ENCODE peak calls at places on chromosomes 11 and 22, in ten cellular contexts. P is IMR-90, Y is fibroblast of pulmonary artery, O is coronary artery, G is uterus, S is cardiac fibroblast, Q is tibial artery, I is choroid plexus epithelial cell, L is GM13977, A is HFFc6. M is an unnamed sample.

GRCh38 chr11:9150501-9150900 is 59.1 kb upstream of the SCUBE2 start:
- DNase-seq in P (peak), Y (peak), O (no peak), G (no peak), S (peak), Q (no peak), I (peak), L (no peak), A (peak), M (no peak)

GRCh38 chr22:29344137-29344536 is 28.6 kb upstream of the RASL10A start:
- DNase-seq in P (peak), Y (peak), O (no peak), G (peak), S (peak), Q (no peak), I (peak), L (no peak), A (peak), M (no peak)

GRCh38 chr22:22047266-22047665 is 64.7 kb upstream of the TOP3B start:
- DNase-seq in P (no peak), Y (no peak), O (no peak), G (no peak), S (no peak), Q (no peak), I (no peak), L (no peak), A (no peak), M (no peak)

GRCh38 chr22:25540128-25540790 is 24.2 kb upstream of the GRK3 start:
- DNase-seq in P (no peak), Y (no peak), O (no peak), G (peak), S (no peak), Q (no peak), I (no peak), L (no peak), A (no peak), M (no peak)

GRCh38 chr11:42013656-42014201 is 554.3 kb upstream of the LRRC4C start:
- DNase-seq in P (no peak), Y (no peak), O (no peak), G (no peak), S (no peak), Q (no peak), I (no peak), L (no peak), A (no peak), M (no peak)

GRCh38 chr11:71204294-71204693 is 48.1 kb downstream of the SHANK2 start:
- DNase-seq in P (no peak), Y (no peak), O (no peak), G (no peak), S (no peak), Q (no peak), I (no peak), L (no peak), A (no peak), M (no peak)

GRCh38 chr11:106425819-106426218 is 348.4 kb downstream of the AASDHPPT start:
- DNase-seq in P (no peak), Y (no peak), O (no peak), G (no peak), S (no peak), Q (no peak), I (no peak), L (no peak), A (no peak), M (no peak)

GRCh38 chr11:93330446-93330984 is at the start of gene DEUP1:
- DNase-seq in P (no peak), Y (no peak), O (no peak), G (peak), S (no peak), Q (peak), I (peak), L (peak), A (no peak), M (no peak)

GRCh38 chr11:31801298-31801702 is 9.8 kb downstream of the PAX6 start:
- DNase-seq in P (no peak), Y (no peak), O (no peak), G (no peak), S (no peak), Q (no peak), I (no peak), L (peak), A (no peak), M (no peak)

GRCh38 chr11:134863294-134863693 is 451.3 kb upstream of the B3GAT1 start:
- DNase-seq in P (no peak), Y (no peak), O (peak), G (no peak), S (no peak), Q (no peak), I (no peak), L (no peak), A (no peak), M (no peak)

GRCh38 chr11:36048496-36049247 is 104.8 kb downstream of the LDLRAD3 start:
- DNase-seq in P (peak), Y (no peak), O (no peak), G (no peak), S (peak), Q (no peak), I (peak), L (no peak), A (peak), M (no peak)

GRCh38 chr11:70590356-70590991 is 192.1 kb downstream of the CTTN start:
- DNase-seq in P (no peak), Y (no peak), O (no peak), G (no peak), S (no peak), Q (no peak), I (no peak), L (no peak), A (no peak), M (no peak)

GRCh38 chr11:116742104-116742503 is 30.7 kb downstream of the BUD13 start:
- DNase-seq in P (peak), Y (peak), O (no peak), G (no peak), S (peak), Q (no peak), I (peak), L (no peak), A (no peak), M (no peak)

GRCh38 chr22:49838771-49839717 is 11.4 kb upstream of the BRD1 start:
- DNase-seq in P (peak), Y (no peak), O (no peak), G (no peak), S (no peak), Q (no peak), I (peak), L (peak), A (no peak), M (no peak)

DNA sequence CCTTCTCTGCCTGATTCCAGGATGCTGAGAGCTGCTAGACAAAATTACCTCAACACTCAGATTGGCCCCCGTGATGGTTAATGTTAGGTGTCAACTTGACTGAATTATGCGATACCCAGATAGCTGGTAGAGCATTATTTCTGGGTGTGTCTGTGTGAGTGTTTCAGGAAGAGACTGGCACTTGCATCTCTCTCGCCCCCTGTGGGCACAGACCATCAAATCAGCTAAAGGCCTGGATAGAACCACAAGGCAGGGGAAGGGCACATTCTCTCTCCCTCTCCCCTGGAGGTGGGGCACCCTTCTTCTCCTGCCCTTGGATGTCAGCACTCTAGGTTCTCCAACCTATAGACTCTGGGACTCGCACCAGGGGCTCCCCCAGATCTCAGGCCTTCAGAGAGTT is 79.7 kb downstream of the KIRREL3 start:
- DNase-seq in P (no peak), Y (no peak), O (no peak), G (no peak), S (no peak), Q (no peak), I (no peak), L (no peak), A (no peak), M (no peak)
- TF ChIP-seq CTCF in P (no peak), Y (no peak), O (no peak), G (no peak), S (no peak), Q (no peak), I (no peak), L (no peak), A (peak), M (no peak)

DNA sequence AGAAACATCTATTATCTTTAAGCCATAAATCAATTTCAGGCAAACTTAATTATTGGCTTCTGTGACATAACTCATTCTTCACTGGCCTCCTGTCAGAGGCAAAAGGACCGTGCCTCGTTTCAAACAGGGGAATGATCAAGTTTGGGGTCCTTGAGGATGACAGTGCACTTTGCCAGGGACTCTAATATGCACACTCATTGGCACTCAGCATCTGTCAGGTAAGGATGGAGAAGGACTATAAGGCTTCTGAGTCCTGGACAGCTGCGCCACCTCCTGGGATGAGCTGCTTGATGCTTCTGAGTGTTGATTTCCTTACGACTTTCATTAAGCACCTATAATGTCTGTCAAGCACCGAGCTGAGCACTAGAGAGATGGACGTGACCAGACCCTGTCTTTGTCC is 20.2 kb downstream of the BPIFC start:
- DNase-seq in P (no peak), Y (peak), O (no peak), G (no peak), S (peak), Q (no peak), I (peak), L (peak), A (no peak), M (no peak)
- TF ChIP-seq CTCF in P (no peak), Y (peak), O (no peak), G (no peak), S (no peak), Q (no peak), I (peak), L (peak), A (no peak), M (no peak)

GRCh38 chr22:35638408-35638807 is 9.8 kb upstream of the APOL6 start:
- DNase-seq in P (peak), Y (peak), O (peak), G (peak), S (peak), Q (peak), I (peak), L (no peak), A (peak), M (no peak)
- TF ChIP-seq CTCF in P (no peak), Y (no peak), O (no peak), G (no peak), S (no peak), Q (no peak), I (no peak), L (no peak), A (no peak), M (no peak)

DNA sequence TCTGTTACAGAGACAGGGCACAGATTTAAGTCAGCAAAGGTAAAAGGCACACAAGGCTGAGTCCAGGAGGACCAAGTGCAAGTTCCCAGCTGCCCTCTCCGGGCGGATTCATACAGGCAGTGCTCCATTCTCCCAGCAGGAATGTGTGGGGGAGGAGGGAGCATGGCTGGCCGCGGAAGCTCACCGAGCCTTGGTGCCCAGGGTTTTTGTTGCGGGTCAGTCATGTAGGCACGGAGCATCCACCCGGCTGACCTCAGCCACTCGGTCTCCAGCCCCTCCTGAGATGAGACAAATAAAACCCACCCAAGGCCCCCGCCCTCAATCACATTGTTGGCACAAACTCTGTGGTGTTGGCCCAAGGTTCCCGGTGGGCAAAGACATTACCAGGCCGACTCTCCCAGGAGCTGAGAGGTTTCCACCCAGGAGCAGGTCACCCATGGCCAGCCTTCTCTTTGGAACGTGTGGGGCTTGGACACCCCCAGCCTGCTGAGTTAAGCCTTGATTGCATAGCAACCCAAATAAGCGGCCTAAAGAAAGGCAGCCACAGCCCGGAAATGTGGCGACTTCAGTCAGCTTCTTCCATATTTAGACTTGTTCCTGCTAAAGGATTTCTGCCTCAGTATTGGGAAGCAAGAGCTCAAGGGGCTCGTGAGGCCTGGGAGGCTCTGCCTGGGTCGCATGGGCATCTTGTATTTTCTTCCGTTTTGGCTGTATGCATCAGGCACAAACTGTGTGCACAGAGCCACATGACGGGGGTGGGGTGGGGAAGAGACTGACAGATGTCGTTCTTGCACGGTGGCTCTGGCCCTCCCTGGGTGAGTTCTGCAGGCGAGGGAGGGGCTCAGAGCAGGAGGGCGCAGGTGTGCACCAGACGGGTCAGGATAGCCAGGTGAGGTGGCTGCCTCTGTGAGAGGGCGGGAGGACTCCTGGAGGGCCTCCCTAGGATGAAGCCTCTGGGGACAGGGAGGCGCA is 63.0 kb downstream of the ARHGAP8 start:
- DNase-seq in P (no peak), Y (no peak), O (no peak), G (no peak), S (no peak), Q (no peak), I (no peak), L (no peak), A (no peak), M (peak)
- TF ChIP-seq CTCF in P (no peak), Y (no peak), O (no peak), G (no peak), S (no peak), Q (no peak), I (no peak), L (no peak), A (no peak), M (no peak)

GRCh38 chr11:11284481-11284880 is 68.6 kb downstream of the CSNK2A3 start:
- DNase-seq in P (no peak), Y (no peak), O (no peak), G (no peak), S (no peak), Q (no peak), I (no peak), L (no peak), A (no peak), M (no peak)
- TF ChIP-seq CTCF in P (no peak), Y (no peak), O (no peak), G (no peak), S (no peak), Q (no peak), I (no peak), L (no peak), A (no peak), M (no peak)

DNA sequence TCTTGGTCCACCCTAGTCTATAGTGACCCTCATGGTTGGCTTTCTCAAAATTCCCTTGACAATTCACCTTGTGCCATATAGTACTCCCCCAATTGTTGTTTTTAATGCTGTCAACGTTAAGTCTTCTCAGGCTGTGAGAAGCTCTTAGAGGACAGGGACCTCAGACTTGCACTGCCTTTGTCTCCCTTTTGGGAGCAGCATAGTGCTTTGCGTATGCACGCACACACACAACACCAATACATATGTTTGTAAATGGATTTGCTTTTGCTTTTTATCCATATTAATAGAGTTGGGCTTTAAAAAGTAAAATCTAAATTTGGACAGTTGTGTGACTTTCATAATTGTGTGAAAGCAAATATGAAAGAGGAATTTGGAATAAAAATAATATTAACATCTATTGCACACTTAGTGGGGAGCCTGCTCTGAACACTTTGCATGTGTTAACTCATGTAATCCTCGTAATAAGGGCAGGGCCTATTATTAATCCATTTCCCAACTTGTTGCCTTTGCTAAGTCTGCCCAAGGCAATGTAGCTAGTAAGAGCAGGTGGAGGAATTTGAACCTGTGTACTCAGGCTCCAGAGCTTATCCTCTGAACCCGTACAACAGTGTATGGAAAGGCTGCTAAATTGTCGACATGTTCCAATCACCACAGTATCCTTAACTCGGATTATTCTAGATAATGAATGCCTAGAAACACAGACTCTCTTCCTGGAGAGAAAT is 257.7 kb upstream of the NARS2 start:
- DNase-seq in P (no peak), Y (no peak), O (no peak), G (no peak), S (peak), Q (no peak), I (peak), L (no peak), A (no peak), M (no peak)
- TF ChIP-seq CTCF in P (no peak), Y (peak), O (no peak), G (no peak), S (no peak), Q (no peak), I (peak), L (no peak), A (no peak), M (no peak)

GRCh38 chr11:47244664-47245350 is 3.8 kb downstream of the ACP2 start:
- DNase-seq in P (no peak), Y (no peak), O (no peak), G (no peak), S (no peak), Q (no peak), I (peak), L (no peak), A (no peak), M (no peak)

GRCh38 chr11:47242596-47243192 is 5.9 kb downstream of the ACP2 start:
- DNase-seq in P (no peak), Y (no peak), O (no peak), G (no peak), S (no peak), Q (no peak), I (no peak), L (no peak), A (no peak), M (no peak)

GRCh38 chr11:47243454-47243853 is 5.2 kb downstream of the ACP2 start:
- DNase-seq in P (no peak), Y (no peak), O (no peak), G (no peak), S (no peak), Q (no peak), I (no peak), L (no peak), A (no peak), M (no peak)

GRCh38 chr11:47239889-47240288 is 8.7 kb downstream of the ACP2 start:
- DNase-seq in P (no peak), Y (no peak), O (no peak), G (no peak), S (no peak), Q (peak), I (no peak), L (no peak), A (no peak), M (no peak)

GRCh38 chr11:47241740-47242400 is 6.7 kb downstream of the ACP2 start:
- DNase-seq in P (peak), Y (no peak), O (no peak), G (no peak), S (no peak), Q (no peak), I (no peak), L (no peak), A (peak), M (no peak)
- TF ChIP-seq CTCF in P (no peak), Y (no peak), O (no peak), G (no peak), S (no peak), Q (no peak), I (no peak), L (no peak), A (no peak), M (no peak)

DNA sequence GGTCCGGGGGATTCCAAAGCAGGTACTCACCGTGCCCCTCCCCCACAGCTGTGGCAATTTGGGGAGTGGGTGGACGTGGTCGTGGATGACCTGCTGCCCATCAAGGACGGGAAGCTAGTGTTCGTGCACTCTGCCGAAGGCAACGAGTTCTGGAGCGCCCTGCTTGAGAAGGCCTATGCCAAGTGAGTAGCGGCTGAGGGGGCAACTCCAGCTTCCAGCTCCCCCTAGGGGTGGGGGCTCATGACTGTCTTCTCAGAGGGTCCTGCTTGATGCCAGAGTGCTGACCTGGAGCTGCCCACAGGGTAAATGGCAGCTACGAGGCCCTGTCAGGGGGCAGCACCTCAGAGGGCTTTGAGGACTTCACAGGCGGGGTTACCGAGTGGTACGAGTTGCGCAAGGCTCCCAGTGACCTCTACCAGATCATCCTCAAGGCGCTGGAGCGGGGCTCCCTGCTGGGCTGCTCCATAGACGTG is 4.2 kb downstream of the CAPN1 start:
- DNase-seq in P (no peak), Y (no peak), O (no peak), G (no peak), S (no peak), Q (no peak), I (no peak), L (no peak), A (no peak), M (no peak)
- TF ChIP-seq CTCF in P (no peak), Y (no peak), O (no peak), G (no peak), S (no peak), Q (no peak), I (peak), L (peak), A (peak), M (no peak)

M was measured in CD14-positive monocyte.